ENCODE peak calls at places on chromosome 21, in six cellular contexts. P is adipocyte, Q is neuronal stem cell, R is sigmoid colon, G is PC-9, D is aorta. I is an unnamed sample.

GRCh38 chr21:15363921-15364320 is 299.1 kb upstream of the NRIP1 start:
- DNase-seq in P (no peak), Q (no peak), R (no peak), G (no peak), D (no peak), I (no peak)

GRCh38 chr21:26519142-26519541 is 53.9 kb downstream of the CYYR1 start:
- DNase-seq in P (no peak), Q (no peak), R (no peak), G (no peak), D (no peak), I (no peak)

GRCh38 chr21:38621132-38621531 is 122.9 kb upstream of the ERG start:
- DNase-seq in P (no peak), Q (no peak), R (no peak), G (peak), D (no peak), I (no peak)

GRCh38 chr21:17673261-17674020 is 60.7 kb upstream of the BTG3 start:
- DNase-seq in P (peak), Q (no peak), R (no peak), G (peak), D (no peak), I (no peak)

GRCh38 chr21:35801388-35801787 is 258.9 kb downstream of the SETD4 start:
- DNase-seq in P (no peak), Q (no peak), R (no peak), G (no peak), D (no peak), I (no peak)

GRCh38 chr21:24870633-24871032 is 736.6 kb downstream of the MRPL39 start:
- DNase-seq in P (no peak), Q (no peak), R (no peak), G (no peak), D (no peak), I (no peak)

GRCh38 chr21:44519346-44520325 is 20.4 kb downstream of the KRTAP10-1 start:
- DNase-seq in P (no peak), Q (no peak), R (no peak), G (no peak), D (peak), I (no peak)

GRCh38 chr21:33355996-33356395 is 31.2 kb downstream of the IFNAR1 start:
- DNase-seq in P (no peak), Q (no peak), R (no peak), G (no peak), D (no peak), I (peak)

GRCh38 chr21:33843216-33843615 is 72.4 kb downstream of the ATP5PO start:
- DNase-seq in P (no peak), Q (no peak), R (no peak), G (no peak), D (no peak), I (no peak)

GRCh38 chr21:28771790-28772501 is 220.7 kb downstream of the LTN1 start:
- DNase-seq in P (peak), Q (no peak), R (no peak), G (peak), D (no peak), I (peak)

GRCh38 chr21:16309250-16309971 is 579.6 kb downstream of the USP25 start:
- DNase-seq in P (no peak), Q (no peak), R (no peak), G (no peak), D (no peak), I (no peak)

GRCh38 chr21:36156815-36157670 is at the start of gene DOP1B:
- DNase-seq in P (peak), Q (peak), R (no peak), G (no peak), D (no peak), I (no peak)

GRCh38 chr21:26117324-26117971 is 53.1 kb downstream of the APP start:
- DNase-seq in P (no peak), Q (no peak), R (no peak), G (no peak), D (no peak), I (no peak)

GRCh38 chr21:33975548-33976081 is 60.0 kb upstream of the ATP5PO start:
- DNase-seq in P (peak), Q (no peak), R (no peak), G (peak), D (no peak), I (no peak)

GRCh38 chr21:33549848-33550771 is 7.3 kb downstream of the SON start:
- DNase-seq in P (no peak), Q (no peak), R (no peak), G (no peak), D (no peak), I (no peak)

DNA sequence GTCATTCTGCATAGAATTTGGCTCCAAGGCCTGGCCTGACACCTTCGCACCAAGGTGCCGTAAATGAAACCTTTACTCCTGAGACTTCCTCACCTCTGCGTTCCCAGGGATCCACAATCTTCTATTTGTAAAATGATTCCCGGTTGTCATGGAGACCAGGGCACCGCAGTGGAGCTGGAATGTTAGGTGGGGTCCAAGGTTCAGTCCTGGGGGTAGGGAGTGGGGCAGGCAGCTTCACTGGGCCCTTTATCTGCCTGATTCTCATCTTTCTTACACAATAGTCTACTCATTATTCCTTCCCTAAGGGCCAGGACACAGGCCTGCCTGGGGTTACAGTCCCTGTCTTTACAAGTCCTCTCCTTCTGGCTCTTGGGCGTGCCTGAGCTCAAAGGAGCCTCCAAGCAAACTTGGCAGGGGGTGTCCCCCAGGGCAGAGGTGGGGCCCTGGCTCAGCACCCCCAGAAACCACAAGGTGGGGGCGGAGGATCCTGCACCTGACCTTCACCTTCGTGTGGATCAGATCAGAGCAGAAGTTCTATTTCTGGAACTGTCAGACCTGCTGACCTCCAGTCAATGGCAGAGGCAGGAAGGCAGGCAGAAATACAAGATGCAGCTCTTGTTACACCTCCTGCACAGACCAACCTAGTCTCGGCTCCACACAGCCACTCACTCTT is 51.1 kb downstream of the RIPK4 start:
- DNase-seq in P (no peak), Q (no peak), R (no peak), G (peak), D (peak), I (no peak)
- H3K4me3 ChIP-seq in P (no peak), Q (no peak), R (no peak), G (no peak), D (no peak), I (no peak)

GRCh38 chr21:31735518-31735992 is 3.6 kb upstream of the SCAF4 start:
- DNase-seq in P (no peak), Q (no peak), R (no peak), G (no peak), D (no peak), I (no peak)
- H3K4me3 ChIP-seq in P (no peak), Q (no peak), R (no peak), G (no peak), D (no peak), I (no peak)

DNA sequence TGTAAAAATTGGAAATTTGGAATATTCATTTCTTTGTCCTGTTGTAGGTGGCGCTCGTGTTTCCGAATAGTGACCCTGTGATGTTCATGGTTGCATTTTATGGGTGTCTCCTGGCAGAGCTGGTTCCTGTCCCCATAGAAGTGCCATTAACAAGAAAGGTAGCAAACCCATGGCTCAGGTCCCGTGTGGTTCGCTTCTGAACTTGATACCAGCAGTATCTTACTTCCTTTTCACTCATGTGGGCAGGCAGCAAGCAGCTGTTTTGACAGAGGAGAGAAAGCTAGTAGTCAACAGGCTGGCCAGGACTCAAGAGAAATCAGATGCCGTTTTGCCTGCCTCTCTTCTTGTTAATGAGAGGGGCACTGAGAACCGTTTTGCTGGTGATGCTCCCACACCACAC is 72.8 kb downstream of the S100B start:
- DNase-seq in P (no peak), Q (no peak), R (no peak), G (no peak), D (no peak), I (no peak)
- H3K4me3 ChIP-seq in P (no peak), Q (no peak), R (no peak), G (no peak), D (no peak), I (no peak)

DNA sequence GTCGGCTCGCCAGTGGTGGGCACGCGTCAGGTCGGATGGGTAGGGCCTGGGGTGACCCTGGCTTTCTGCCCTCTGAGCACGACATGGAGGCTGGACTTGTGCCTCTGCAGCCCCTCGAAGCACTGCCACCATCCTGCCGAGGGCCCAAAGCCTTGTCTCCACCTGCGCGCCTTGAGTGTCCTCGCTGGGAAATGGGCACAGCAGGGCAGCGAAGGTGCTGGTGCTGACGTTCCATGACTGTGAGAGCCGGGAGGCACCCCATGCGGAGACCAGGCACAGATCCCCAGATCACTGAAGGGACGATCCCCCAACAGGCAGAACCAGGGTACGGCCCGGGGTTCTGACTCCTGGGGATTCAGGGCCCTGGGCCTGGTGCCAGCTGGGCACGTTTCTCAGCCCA is 60.3 kb downstream of the SIK1 start:
- DNase-seq in P (no peak), Q (no peak), R (no peak), G (no peak), D (no peak), I (no peak)
- H3K4me3 ChIP-seq in P (no peak), Q (no peak), R (no peak), G (no peak), D (no peak), I (no peak)